ENCODE peak calls at places on chromosomes 16 and 17, in five cellular contexts. V is SJCRH30; L is lower lobe of right lung; H is thoracic aorta; R is CD8-positive, alpha-beta memory T cell. U is an unnamed sample.
A peak's percentile ranks its signal among the peaks of the same experiment; 100 is the strongest.

GRCh38 chr17:80859004-80859941 is 132.4 kb upstream of the CHMP6 start:
- DNase-seq in V (no peak), L (no peak), H (peak; percentile 28), R (no peak), U (peak; percentile 66)

GRCh38 chr16:83851473-83851872 is 43.7 kb downstream of the HSBP1 start:
- DNase-seq in V (no peak), L (no peak), H (no peak), R (no peak), U (no peak)

GRCh38 chr16:53821957-53822625 is 118.1 kb downstream of the FTO start:
- DNase-seq in V (peak; percentile 44), L (no peak), H (no peak), R (no peak), U (no peak)

GRCh38 chr17:21044971-21045370 is 2.2 kb upstream of the USP22 start:
- DNase-seq in V (no peak), L (no peak), H (no peak), R (no peak), U (no peak)

GRCh38 chr17:2400474-2400866 is 390 bp downstream of the MNT start:
- DNase-seq in V (peak; percentile 56), L (peak; percentile 82), H (no peak), R (peak; percentile 42), U (peak; percentile 44)

GRCh38 chr16:89395150-89396142 is 94.9 kb downstream of the ANKRD11 start:
- DNase-seq in V (peak; percentile 79), L (peak; percentile 86), H (peak; percentile 83), R (no peak), U (peak; percentile 84)

GRCh38 chr16:49556252-49557069 is 182.9 kb downstream of the C16orf78 start:
- DNase-seq in V (peak; percentile 92), L (no peak), H (no peak), R (no peak), U (no peak)

GRCh38 chr17:17989618-17990017 is 17.0 kb downstream of the DRC3 start:
- DNase-seq in V (peak; percentile 69), L (no peak), H (no peak), R (no peak), U (no peak)

GRCh38 chr16:22670551-22670970 is 143.4 kb upstream of the HS3ST2 start:
- DNase-seq in V (peak; percentile 94), L (no peak), H (no peak), R (no peak), U (peak; percentile 73)

GRCh38 chr17:31699281-31699680 is 159.8 kb downstream of the COPRS start:
- DNase-seq in V (peak; percentile 26), L (no peak), H (no peak), R (no peak), U (no peak)

GRCh38 chr16:56041556-56042140 is 149.6 kb upstream of the GNAO1 start:
- DNase-seq in V (peak; percentile 27), L (no peak), H (no peak), R (no peak), U (peak; percentile 72)

GRCh38 chr17:8237886-8238285 is 10.0 kb downstream of the CTC1 start:
- DNase-seq in V (no peak), L (no peak), H (no peak), R (no peak), U (no peak)

GRCh38 chr16:1105888-1106620 is 10.0 kb upstream of the C1QTNF8 start:
- DNase-seq in V (peak; percentile 77), L (peak; percentile 68), H (no peak), R (no peak), U (peak; percentile 89)

GRCh38 chr17:233473-233941 is 52.1 kb upstream of the DOC2B start:
- DNase-seq in V (no peak), L (peak; percentile 61), H (no peak), R (no peak), U (no peak)

GRCh38 chr16:87410958-87411357 is 18.8 kb downstream of the MAP1LC3B start:
- DNase-seq in V (no peak), L (no peak), H (no peak), R (no peak), U (no peak)

GRCh38 chr17:82838386-82839063 is 1.3 kb downstream of the ZNF750 start:
- DNase-seq in V (no peak), L (peak; percentile 90), H (no peak), R (no peak), U (no peak)

GRCh38 chr17:75067856-75068255 is 19.9 kb upstream of the SLC16A5 start:
- DNase-seq in V (peak; percentile 84), L (no peak), H (no peak), R (no peak), U (no peak)

GRCh38 chr17:59310263-59310920 is 21.1 kb upstream of the YPEL2 start:
- DNase-seq in V (no peak), L (no peak), H (no peak), R (no peak), U (no peak)

GRCh38 chr16:68231384-68232136 is 4.4 kb downstream of the ESRP2 start:
- DNase-seq in V (no peak), L (no peak), H (no peak), R (no peak), U (no peak)

GRCh38 chr16:68230176-68230571 is 5.8 kb downstream of the ESRP2 start:
- DNase-seq in V (no peak), L (no peak), H (no peak), R (no peak), U (no peak)

GRCh38 chr16:68229431-68230175 is 6.3 kb downstream of the ESRP2 start:
- DNase-seq in V (peak; percentile 78), L (no peak), H (no peak), R (peak; percentile 40), U (peak; percentile 43)

GRCh38 chr16:68232335-68232734 is 3.6 kb downstream of the ESRP2 start:
- DNase-seq in V (no peak), L (peak; percentile 50), H (no peak), R (no peak), U (no peak)

DNA sequence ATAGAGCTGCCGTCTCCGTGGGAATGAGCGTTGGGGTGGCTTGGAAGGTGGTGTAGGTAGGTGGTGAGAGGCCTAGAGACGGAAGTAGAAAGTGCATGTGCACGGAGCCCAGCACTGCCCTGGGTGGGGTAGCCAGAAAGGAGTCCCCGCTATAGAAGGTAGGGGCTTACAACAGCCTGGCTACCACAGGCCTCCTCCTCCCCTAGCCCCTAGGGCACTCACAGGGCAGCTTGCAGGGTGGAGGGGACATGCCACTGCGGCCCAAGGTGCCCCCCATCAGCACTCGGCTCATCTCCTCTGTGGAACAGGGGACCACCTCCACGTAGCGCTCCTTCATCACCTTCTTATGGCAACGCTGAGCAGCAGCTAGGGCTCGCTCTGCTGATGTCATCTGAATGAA is 5.0 kb downstream of the ESRP2 start:
- DNase-seq in V (no peak), L (no peak), H (no peak), R (no peak), U (no peak)
- H3K36me3 ChIP-seq in V (no peaks in the 10 kb centered on the region), L (peaks cover 71% of the 10 kb centered on the region), H (no peaks in the 10 kb centered on the region), R (peaks cover 4% of the 10 kb centered on the region), U (peaks cover 3% of the 10 kb centered on the region)

GRCh38 chr17:77745702-77746101 is 212.8 kb upstream of the TNRC6C start:
- DNase-seq in V (no peak), L (no peak), H (no peak), R (no peak), U (no peak)
- H3K36me3 ChIP-seq in V (no peaks in the 10 kb centered on the region), L (no peaks in the 10 kb centered on the region), H (no peaks in the 10 kb centered on the region), R (no peaks in the 10 kb centered on the region), U (no peaks in the 10 kb centered on the region)

GRCh38 chr17:37466471-37466870 is 23.2 kb upstream of the DUSP14 start:
- DNase-seq in V (no peak), L (no peak), H (no peak), R (no peak), U (no peak)
- H3K36me3 ChIP-seq in V (peaks cover 44% of the 10 kb centered on the region), L (peaks cover 94% of the 10 kb centered on the region), H (peaks cover 22% of the 10 kb centered on the region), R (peaks cover 10% of the 10 kb centered on the region), U (peaks cover 34% of the 10 kb centered on the region)

DNA sequence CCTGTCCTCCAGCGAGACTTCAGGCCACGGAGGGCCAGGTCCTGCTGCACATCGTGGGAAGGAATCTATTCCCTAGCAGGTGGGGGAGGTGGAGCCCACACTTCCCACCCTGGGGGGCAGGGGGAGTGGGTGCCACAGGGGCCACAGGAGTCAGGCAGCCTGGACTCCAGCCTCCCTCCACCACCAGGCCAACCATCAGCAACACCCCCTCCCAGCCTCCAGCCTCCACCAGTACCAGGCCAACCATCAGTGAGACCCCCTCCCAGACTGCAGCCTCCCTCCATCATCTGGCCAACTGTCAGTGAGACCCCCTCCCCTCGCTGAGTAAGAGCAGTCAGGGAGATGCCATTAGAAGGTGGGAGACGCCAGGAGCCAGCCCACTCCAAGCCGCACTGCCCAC is 34.0 kb upstream of the GSG1L start:
- DNase-seq in V (no peak), L (peak; percentile 24), H (no peak), R (no peak), U (no peak)
- H3K36me3 ChIP-seq in V (peaks cover 10% of the 10 kb centered on the region), L (peaks cover 63% of the 10 kb centered on the region), H (peaks cover 43% of the 10 kb centered on the region), R (peaks cover 41% of the 10 kb centered on the region), U (peaks cover 56% of the 10 kb centered on the region)

U was measured in BE2C.